ENCODE peak calls at places on chromosomes 6 and 20, in eight cellular contexts. W is fibroblast of lung, T is IMR-90, U is HepG2, F is K562, I is mammary epithelial cell, J is SK-N-SH, G is neuronal stem cell. Y is an unnamed sample.

GRCh38 chr20:16260911-16261310 is 312.3 kb downstream of the KIF16B start:
- DNase-seq in T (no peak), F (no peak), U (no peak), I (no peak), G (no peak), W (peak), J (no peak), Y (peak)

GRCh38 chr6:113047148-113047547 is 700.0 kb downstream of the RFPL4B start:
- DNase-seq in G (no peak), F (no peak), U (no peak), I (no peak), T (peak), J (no peak), W (peak), Y (peak)

GRCh38 chr6:14518515-14519217 is 401.1 kb downstream of the CD83 start:
- DNase-seq in U (no peak), F (no peak), W (peak), I (no peak), G (no peak), J (peak), T (peak), Y (no peak)

GRCh38 chr20:1896859-1897258 is 1.7 kb downstream of the SIRPA start:
- DNase-seq in G (no peak), U (no peak), F (no peak), I (no peak), J (no peak), T (no peak), W (no peak), Y (no peak)

GRCh38 chr20:50484271-50484976 is 25.8 kb upstream of the PTPN1 start:
- DNase-seq in W (no peak), J (no peak), F (no peak), I (peak), G (no peak), U (no peak), T (no peak), Y (no peak)

GRCh38 chr6:163837681-163838431 is 423.3 kb downstream of the QKI start:
- DNase-seq in U (no peak), W (peak), G (peak), F (peak), T (peak), I (no peak), J (no peak), Y (no peak)

GRCh38 chr20:51420111-51420510 is 122.4 kb downstream of the NFATC2 start:
- DNase-seq in T (peak), F (no peak), I (peak), W (peak), U (no peak), G (no peak), J (no peak), Y (peak)

GRCh38 chr6:22682979-22683378 is 113.6 kb downstream of the HDGFL1 start:
- DNase-seq in T (no peak), W (no peak), G (no peak), U (no peak), I (peak), F (no peak), J (no peak), Y (no peak)

GRCh38 chr6:132713355-132714134 is at the start of gene VNN1:
- DNase-seq in F (no peak), I (no peak), W (no peak), U (no peak), J (no peak), G (no peak), T (no peak), Y (no peak)

GRCh38 chr6:153790881-153791473 is 248.1 kb upstream of the OPRM1 start:
- DNase-seq in F (no peak), G (no peak), J (peak), T (no peak), U (peak), I (no peak), W (peak), Y (peak)

GRCh38 chr6:78629154-78629721 is 238.1 kb upstream of the IRAK1BP1 start:
- DNase-seq in W (peak), F (no peak), G (no peak), U (no peak), J (peak), T (peak), I (no peak), Y (no peak)

GRCh38 chr6:170203212-170203611 is 87.7 kb downstream of the DLL1 start:
- DNase-seq in W (no peak), I (peak), J (peak), G (no peak), F (no peak), T (no peak), U (no peak), Y (no peak)

GRCh38 chr6:33192105-33192646 is at the start of gene COL11A2:
- DNase-seq in W (no peak), I (no peak), G (no peak), F (no peak), J (peak), U (no peak), T (no peak), Y (no peak)

GRCh38 chr20:5844063-5844681 is 94.0 kb downstream of the SHLD1 start:
- DNase-seq in J (no peak), G (no peak), I (peak), U (peak), T (peak), F (peak), W (peak), Y (peak)

GRCh38 chr6:104580452-104580851 is 279.3 kb downstream of the HACE1 start:
- DNase-seq in F (no peak), J (no peak), U (no peak), T (no peak), W (no peak), I (no peak), G (no peak), Y (no peak)

GRCh38 chr6:139338845-139339244 is 35.6 kb downstream of the CITED2 start:
- DNase-seq in J (no peak), W (no peak), F (no peak), G (no peak), U (no peak), I (no peak), T (peak), Y (no peak)

GRCh38 chr6:125188594-125189203 is 35.1 kb downstream of the TPD52L1 start:
- DNase-seq in I (no peak), G (no peak), J (no peak), W (peak), T (no peak), F (no peak), U (no peak), Y (no peak)

GRCh38 chr6:170385506-170385905 is 78.9 kb downstream of the FAM120B start:
- DNase-seq in I (no peak), U (no peak), G (no peak), T (no peak), J (no peak), W (no peak), F (no peak), Y (no peak)

GRCh38 chr6:165837948-165838745 is 175.1 kb upstream of the PDE10A start:
- DNase-seq in U (no peak), I (no peak), T (no peak), J (no peak), W (no peak), F (no peak), G (no peak), Y (no peak)

GRCh38 chr20:50724851-50725721 is 6.3 kb upstream of the PARD6B start:
- DNase-seq in T (peak), I (peak), G (peak), F (peak), W (peak), U (peak), J (peak), Y (peak)

GRCh38 chr20:31890646-31891045 is 20.2 kb downstream of the TTLL9 start:
- DNase-seq in J (no peak), W (no peak), G (no peak), I (no peak), F (no peak), T (no peak), U (no peak), Y (no peak)

GRCh38 chr20:61135966-61136365 is 116.1 kb upstream of the CDH4 start:
- DNase-seq in J (no peak), F (no peak), I (no peak), G (peak), T (no peak), W (no peak), U (no peak), Y (no peak)

GRCh38 chr6:7727951-7728854 is 2.3 kb downstream of the BMP6 start:
- DNase-seq in I (peak), W (peak), J (peak), T (no peak), U (no peak), G (peak), F (no peak), Y (peak)

GRCh38 chr20:6501061-6501460 is 266.4 kb upstream of the BMP2 start:
- DNase-seq in G (no peak), W (peak), U (peak), T (peak), F (no peak), I (peak), J (no peak), Y (peak)

GRCh38 chr6:107822154-107823046 is 1.7 kb downstream of the SCML4 start:
- DNase-seq in T (no peak), W (no peak), F (no peak), U (no peak), J (no peak), G (no peak), I (no peak), Y (no peak)

GRCh38 chr6:118774596-118774995 is 119.4 kb upstream of the ASF1A start:
- DNase-seq in F (no peak), T (no peak), I (no peak), G (no peak), U (no peak), W (peak), J (no peak), Y (no peak)

GRCh38 chr6:150004101-150004782 is 21.1 kb downstream of the RAET1L start:
- DNase-seq in W (no peak), U (no peak), J (no peak), I (no peak), F (no peak), G (no peak), T (no peak), Y (no peak)

GRCh38 chr20:10673176-10673830 is 496 bp downstream of the JAG1 start:
- DNase-seq in I (no peak), W (peak), J (peak), G (no peak), F (peak), U (no peak), T (no peak), Y (no peak)

DNA sequence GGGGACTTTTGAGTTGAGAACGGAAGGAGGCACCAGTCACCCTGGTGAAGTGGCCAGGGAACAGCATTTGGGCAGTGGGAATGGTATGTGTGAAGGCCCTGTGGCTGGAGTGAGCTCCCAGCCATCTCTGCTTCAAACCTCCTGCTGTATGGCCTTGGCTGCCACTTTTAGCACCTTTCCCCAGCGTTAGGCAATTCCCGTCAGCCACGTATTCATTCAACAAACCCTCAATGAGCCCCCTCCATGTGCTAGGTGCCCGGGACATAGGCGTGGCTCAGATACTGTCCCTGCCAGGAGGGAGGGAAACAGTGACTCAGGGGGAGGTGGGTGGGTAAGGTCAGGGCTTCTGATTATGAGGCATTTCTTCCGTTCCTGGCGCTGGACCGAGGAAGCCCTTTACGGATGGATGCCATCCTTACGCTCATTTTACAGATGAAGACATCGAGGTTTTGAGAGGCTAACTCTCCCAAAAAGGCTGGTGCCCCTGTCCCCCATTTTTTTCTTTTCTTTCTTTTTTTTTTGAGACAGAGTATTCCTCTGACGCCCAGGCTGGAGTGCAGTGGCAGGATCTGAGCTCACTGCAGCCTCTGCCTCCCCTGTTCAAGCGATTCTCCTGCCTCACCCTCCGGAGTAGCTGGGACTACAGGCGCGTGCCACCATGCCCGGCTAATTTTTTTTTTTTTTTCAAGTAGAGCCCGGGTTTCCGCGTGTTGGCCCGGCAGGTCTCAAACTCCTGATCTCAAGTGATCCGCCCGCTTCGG is 37.5 kb downstream of the SRC start:
- DNase-seq in U (no peak), J (peak), G (no peak), W (peak), I (peak), F (peak), T (peak), Y (peak)
- H3K9ac ChIP-seq in U (no peak), J (no peak), G (no peak), W (no peak), I (no peak), F (peak), T (no peak), Y (peak)

GRCh38 chr6:3369985-3370360 is 86.9 kb downstream of the SLC22A23 start:
- DNase-seq in W (no peak), T (no peak), U (no peak), G (no peak), I (no peak), F (no peak), J (no peak), Y (no peak)
- H3K27ac ChIP-seq in W (no peak), T (no peak), U (peak), G (no peak), I (no peak), F (no peak), J (no peak), Y (peak)

GRCh38 chr20:25061103-25061799 is 3.3 kb upstream of the ACSS1 start:
- DNase-seq in J (no peak), U (peak), G (no peak), T (no peak), F (no peak), W (no peak), I (no peak), Y (no peak)
- H3K9ac ChIP-seq in J (no peak), U (no peak), G (no peak), T (no peak), F (no peak), W (no peak), I (no peak), Y (no peak)

DNA sequence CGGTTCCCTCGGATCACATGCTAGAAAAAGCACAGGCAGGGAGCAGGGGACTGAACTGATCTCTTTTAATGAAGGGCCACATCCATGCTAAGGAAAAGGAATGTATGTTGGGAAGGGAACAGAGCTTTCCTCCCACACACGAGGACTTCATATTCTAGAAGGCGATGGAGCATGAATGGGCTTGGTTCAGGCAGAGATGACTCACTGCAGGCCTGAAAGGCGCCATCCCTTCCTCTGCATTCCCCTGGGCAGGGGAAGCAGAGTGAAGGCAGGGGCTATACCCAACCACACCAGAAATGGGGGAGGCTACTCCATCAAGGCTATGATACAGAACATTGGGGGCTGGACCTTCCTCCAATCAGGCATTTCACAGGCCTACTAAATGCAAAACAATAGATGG is 30.6 kb downstream of the ELMO2 start:
- DNase-seq in F (peak), J (no peak), U (no peak), T (peak), G (no peak), I (peak), W (peak), Y (peak)
- H3K27ac ChIP-seq in F (no peak), J (no peak), U (no peak), T (no peak), G (no peak), I (no peak), W (no peak), Y (no peak)

GRCh38 chr6:6688951-6689350 is 100.4 kb downstream of the LY86 start:
- DNase-seq in U (no peak), I (no peak), J (no peak), F (peak), W (no peak), T (no peak), G (no peak), Y (no peak)

GRCh38 chr6:6686176-6686575 is 97.7 kb downstream of the LY86 start:
- DNase-seq in J (no peak), W (no peak), G (no peak), T (no peak), F (no peak), U (no peak), I (no peak), Y (no peak)

GRCh38 chr6:6688283-6688682 is 99.8 kb downstream of the LY86 start:
- DNase-seq in W (no peak), T (no peak), J (no peak), F (peak), G (no peak), U (peak), I (no peak), Y (no peak)

GRCh38 chr6:6685249-6685667 is 96.7 kb downstream of the LY86 start:
- DNase-seq in W (peak), U (peak), F (no peak), G (no peak), T (no peak), I (no peak), J (no peak), Y (no peak)

GRCh38 chr6:6686748-6687601 is 98.5 kb downstream of the LY86 start:
- DNase-seq in G (peak), J (peak), T (no peak), W (peak), I (peak), F (peak), U (peak), Y (peak)
- H3K9ac ChIP-seq in G (peak), J (no peak), T (no peak), W (no peak), I (no peak), F (peak), U (peak), Y (peak)

GRCh38 chr6:134310206-134310605 is 7.7 kb downstream of the SGK1 start:
- DNase-seq in F (no peak), U (no peak), T (peak), W (peak), J (no peak), G (no peak), I (no peak), Y (no peak)

GRCh38 chr6:134308800-134309199 is 9.1 kb downstream of the SGK1 start:
- DNase-seq in G (no peak), F (no peak), W (no peak), I (no peak), J (no peak), T (no peak), U (no peak), Y (no peak)

GRCh38 chr6:134310817-134311216 is 7.1 kb downstream of the SGK1 start:
- DNase-seq in U (no peak), W (no peak), G (no peak), T (no peak), I (no peak), F (no peak), J (no peak), Y (no peak)

GRCh38 chr6:134307870-134308269 is 10.0 kb downstream of the SGK1 start:
- DNase-seq in I (no peak), U (no peak), W (no peak), F (no peak), G (no peak), T (no peak), J (no peak), Y (no peak)

GRCh38 chr6:134309227-134309626 is 8.7 kb downstream of the SGK1 start:
- DNase-seq in T (no peak), W (no peak), G (no peak), J (no peak), I (no peak), F (no peak), U (no peak), Y (no peak)
- H3K27ac ChIP-seq in T (no peak), W (no peak), G (no peak), J (no peak), I (no peak), F (no peak), U (no peak), Y (no peak)

GRCh38 chr6:41683460-41684310 is 45.4 kb downstream of the MDFI start:
- DNase-seq in U (peak), W (peak), F (peak), T (peak), J (peak), I (peak), G (peak), Y (peak)
- H3K9ac ChIP-seq in U (peak), W (no peak), F (peak), T (no peak), J (no peak), I (no peak), G (peak), Y (no peak)

Y was measured in PC-3.